ENCODE peak calls at places on chromosome 19, in five cellular contexts. Z is endothelial cell; C is left ventricle myocardium superior; J is neuronal stem cell; A is stimulated activated naive CD4-positive, alpha-beta T cell. L is an unnamed sample.

GRCh38 chr19:2578391-2578826 is 102.5 kb downstream of the GADD45B start:
- DNase-seq in J (no peak), C (no peak), Z (no peak), A (no peak), L (no peak)

GRCh38 chr19:42276821-42277220 is 7.8 kb downstream of the CIC start:
- DNase-seq in C (no peak), J (no peak), A (no peak), Z (no peak), L (no peak)

GRCh38 chr19:13825489-13826475 is 30.5 kb downstream of the ZSWIM4 start:
- DNase-seq in J (no peak), A (no peak), C (no peak), Z (no peak), L (no peak)

GRCh38 chr19:54168174-54168917 is 4.6 kb downstream of the TMC4 start:
- DNase-seq in C (peak), Z (peak), A (peak), J (peak), L (peak)

GRCh38 chr19:55341191-55342043 is 1.7 kb downstream of the KMT5C start:
- DNase-seq in C (peak), J (peak), A (peak), Z (peak), L (peak)

GRCh38 chr19:10567696-10568443 is 909 bp downstream of the CDKN2D start:
- DNase-seq in C (no peak), Z (no peak), J (no peak), A (peak), L (no peak)

GRCh38 chr19:12868540-12869112 is 12.6 kb downstream of the DNASE2 start:
- DNase-seq in A (no peak), C (no peak), J (no peak), Z (no peak), L (no peak)

GRCh38 chr19:12967907-12968306 is 1.5 kb upstream of the DAND5 start:
- DNase-seq in C (no peak), Z (no peak), J (no peak), A (no peak), L (no peak)

GRCh38 chr19:55080915-55081772 is 5.5 kb downstream of the EPS8L1 start:
- DNase-seq in A (peak), J (no peak), Z (peak), C (peak), L (peak)

GRCh38 chr19:41299046-41299754 is 10.8 kb upstream of the CCDC97 start:
- DNase-seq in Z (no peak), J (no peak), C (no peak), A (no peak), L (no peak)

GRCh38 chr19:1651061-1651547 is 1.3 kb downstream of the TCF3 start:
- DNase-seq in J (peak), A (peak), C (peak), Z (peak), L (peak)

GRCh38 chr19:6739884-6740588 is 556 bp downstream of the TRIP10 start:
- DNase-seq in A (no peak), C (peak), J (no peak), Z (peak), L (no peak)

GRCh38 chr19:18086590-18087138 is at the start of gene IL12RB1:
- DNase-seq in Z (no peak), A (peak), J (no peak), C (no peak), L (peak)

GRCh38 chr19:29675650-29676186 is 10.5 kb downstream of the PLEKHF1 start:
- DNase-seq in A (no peak), J (no peak), C (no peak), Z (no peak), L (no peak)

GRCh38 chr19:38850976-38851621 is 1.3 kb upstream of the HNRNPL start:
- DNase-seq in Z (peak), A (peak), J (peak), C (peak), L (peak)

GRCh38 chr19:8576273-8576993 is 809 bp downstream of the MYO1F start:
- DNase-seq in Z (no peak), C (no peak), J (no peak), A (no peak), L (no peak)

GRCh38 chr19:55693336-55693974 is 18.4 kb downstream of the EPN1 start:
- DNase-seq in Z (no peak), C (peak), J (no peak), A (no peak), L (no peak)

GRCh38 chr19:8511573-8512101 is 2.3 kb downstream of the ZNF414 start:
- DNase-seq in Z (no peak), C (no peak), J (no peak), A (no peak), L (no peak)

GRCh38 chr19:12095111-12095790 is 30.7 kb downstream of the ZNF844 start:
- DNase-seq in J (no peak), Z (no peak), A (no peak), C (no peak), L (no peak)

GRCh38 chr19:42081584-42082258 is 5.8 kb downstream of the ZNF574 start:
- DNase-seq in C (no peak), A (peak), Z (no peak), J (no peak), L (no peak)

GRCh38 chr19:49475995-49476880 is 2.2 kb downstream of the FLT3LG start:
- DNase-seq in J (peak), A (peak), C (peak), Z (peak), L (peak)

GRCh38 chr19:40797963-40798222 is 1.1 kb upstream of the EGLN2 start:
- DNase-seq in C (no peak), J (no peak), A (no peak), Z (no peak), L (no peak)

GRCh38 chr19:56105090-56105701 is 15.9 kb downstream of the ZNF787 start:
- DNase-seq in C (peak), J (peak), Z (peak), A (peak), L (peak)